ENCODE peak calls at places on chromosome 5, in seven cellular contexts. O is transverse colon, A is fibroblast of lung, P is dorsolateral prefrontal cortex, K is Peyer's patch, H is tibial artery, Y is mammary epithelial cell. E is an unnamed sample.

GRCh38 chr5:92568522-92568921 is 1012.5 kb downstream of the NR2F1-AS1 start:
- DNase-seq in K (no peak), H (no peak), P (no peak), O (no peak), A (no peak), Y (no peak), E (no peak)

GRCh38 chr5:126462239-126463014 is 39.2 kb downstream of the GRAMD2B start:
- DNase-seq in A (no peak), Y (peak; percentile 51), O (no peak), K (no peak), H (no peak), P (no peak), E (no peak)

GRCh38 chr5:151926186-151926585 is 1.5 kb upstream of the GLRA1 start:
- DNase-seq in O (no peak), K (no peak), A (no peak), Y (no peak), H (no peak), P (no peak), E (no peak)

GRCh38 chr5:35861718-35862117 is 5.0 kb downstream of the IL7R start:
- DNase-seq in A (no peak), K (no peak), Y (no peak), O (no peak), P (no peak), H (no peak), E (no peak)

GRCh38 chr5:79020861-79021561 is 35.9 kb upstream of the ARSB start:
- DNase-seq in H (peak; percentile 66), Y (peak; percentile 39), P (peak; percentile 66), K (peak; percentile 73), O (peak; percentile 49), A (peak; percentile 76), E (no peak)

GRCh38 chr5:54621048-54621447 is 103.5 kb downstream of the SNX18 start:
- DNase-seq in P (no peak), O (no peak), H (no peak), Y (no peak), A (no peak), K (no peak), E (no peak)

GRCh38 chr5:135934939-135935338 is 19.8 kb downstream of the LECT2 start:
- DNase-seq in P (no peak), H (no peak), K (no peak), O (no peak), Y (no peak), A (peak; percentile 27), E (no peak)

GRCh38 chr5:113047733-113048652 is 71.4 kb downstream of the DCP2 start:
- DNase-seq in K (no peak), O (no peak), Y (no peak), P (no peak), H (no peak), A (no peak), E (no peak)

GRCh38 chr5:157671592-157672330 is 428 bp downstream of the C5orf52 start:
- DNase-seq in O (no peak), Y (no peak), H (no peak), K (no peak), A (no peak), P (no peak), E (no peak)

GRCh38 chr5:77859306-77859705 is 83.2 kb upstream of the TBCA start:
- DNase-seq in P (no peak), A (no peak), H (no peak), O (no peak), K (no peak), Y (no peak), E (no peak)

GRCh38 chr5:153770066-153770465 is 268.6 kb downstream of the FAM114A2 start:
- DNase-seq in K (no peak), Y (no peak), H (no peak), P (no peak), O (no peak), A (no peak), E (no peak)

GRCh38 chr5:75686480-75686879 is 30.8 kb downstream of the POC5 start:
- DNase-seq in Y (no peak), O (no peak), K (no peak), A (no peak), H (no peak), P (no peak), E (no peak)

GRCh38 chr5:54721951-54722654 is 204.5 kb downstream of the SNX18 start:
- DNase-seq in A (no peak), P (no peak), Y (no peak), O (no peak), H (no peak), K (no peak), E (no peak)

GRCh38 chr5:96517294-96517693 is 84.2 kb upstream of the PCSK1 start:
- DNase-seq in P (no peak), H (no peak), O (no peak), A (peak; percentile 89), K (no peak), Y (no peak), E (no peak)

GRCh38 chr5:141945511-141946024 is 12.4 kb downstream of the PCDH12 start:
- DNase-seq in Y (no peak), K (no peak), H (peak; percentile 69), O (no peak), A (no peak), P (no peak), E (no peak)

GRCh38 chr5:180395540-180396274 is 42.6 kb upstream of the GFPT2 start:
- DNase-seq in P (peak; percentile 29), H (peak; percentile 42), A (no peak), O (no peak), K (no peak), Y (no peak), E (no peak)

GRCh38 chr5:389891-390290 is 53.1 kb upstream of the EXOC3 start:
- DNase-seq in K (no peak), A (no peak), H (no peak), O (no peak), Y (no peak), P (no peak), E (no peak)

GRCh38 chr5:113806823-113807222 is 293.3 kb downstream of the YTHDC2 start:
- DNase-seq in A (peak; percentile 21), P (no peak), O (no peak), H (no peak), K (no peak), Y (peak; percentile 3), E (no peak)

GRCh38 chr5:53334431-53334941 is 145.9 kb upstream of the FST start:
- DNase-seq in A (peak; percentile 62), K (no peak), H (no peak), P (no peak), O (no peak), Y (peak; percentile 100), E (peak; percentile 100)

DNA sequence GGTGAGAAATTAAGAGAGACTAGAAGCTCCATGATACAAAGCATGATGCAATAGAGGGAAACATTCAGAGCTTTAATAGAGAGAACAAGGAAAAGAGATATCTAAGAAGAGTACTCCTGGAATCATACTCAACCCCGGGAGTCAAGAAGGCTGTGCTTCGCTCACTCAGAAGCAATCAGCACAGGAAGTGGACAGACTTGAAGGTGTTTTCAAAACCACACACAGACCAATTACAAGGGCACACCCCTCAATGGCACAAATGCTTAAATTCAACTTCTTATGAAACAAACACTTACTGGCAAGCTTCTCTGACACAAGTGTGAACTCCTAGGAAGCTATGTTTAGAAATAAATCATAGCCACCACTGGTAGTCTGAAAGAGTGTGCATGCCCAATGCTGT is 462.3 kb downstream of the GABRG2 start:
- DNase-seq in Y (no peak), A (no peak), K (no peak), P (no peak), O (no peak), H (no peak), E (no peak)
- H3K27ac ChIP-seq in Y (no peak overlapping the region), A (no peak overlapping the region), K (no peak overlapping the region), P (no peak overlapping the region), O (no peak overlapping the region), H (no peak overlapping the region), E (no peak overlapping the region)

DNA sequence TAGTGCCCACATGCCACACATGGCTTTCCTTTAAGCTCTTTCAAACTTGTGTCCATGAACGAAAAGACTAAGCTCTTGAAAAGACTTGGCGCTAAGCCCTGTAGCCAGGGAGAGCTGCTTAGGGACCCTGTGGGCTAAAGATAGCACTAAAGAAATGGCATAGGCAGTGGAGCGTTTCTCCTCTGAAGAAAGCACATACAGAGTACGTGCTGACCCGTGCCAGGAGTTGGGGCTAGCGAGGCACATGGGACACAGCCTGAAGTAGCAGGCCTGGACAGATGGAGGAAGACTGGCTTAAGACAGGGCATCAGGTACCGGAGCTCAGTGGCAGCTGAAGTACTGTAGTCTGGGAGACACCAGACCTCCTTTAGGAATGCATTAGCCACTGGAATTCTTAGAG is 39.7 kb downstream of the ADGRV1 start:
- DNase-seq in H (no peak), Y (no peak), A (no peak), K (no peak), O (no peak), P (no peak), E (no peak)
- H3K27ac ChIP-seq in H (no peak overlapping the region), Y (no peak overlapping the region), A (no peak overlapping the region), K (no peak overlapping the region), O (no peak overlapping the region), P (no peak overlapping the region), E (no peak overlapping the region)

DNA sequence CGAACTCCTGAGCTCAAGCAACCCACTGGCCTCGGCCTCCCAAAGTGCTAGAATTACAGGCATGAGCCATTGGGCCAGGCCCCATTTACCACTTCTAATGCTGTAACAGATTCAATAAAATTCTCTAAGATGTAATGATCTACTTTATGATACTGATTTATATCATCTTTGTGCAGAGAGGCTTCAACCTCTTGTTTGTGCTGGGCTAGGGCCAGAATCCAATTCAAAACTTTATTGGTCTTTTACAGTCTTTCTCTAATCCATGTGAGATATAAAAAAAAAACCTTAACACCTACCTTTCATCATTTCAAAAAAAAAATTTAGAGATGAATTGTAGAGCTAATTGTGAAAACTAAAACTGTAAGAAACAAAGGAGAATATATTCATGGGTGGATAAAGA is 8.2 kb upstream of the BTF3 start:
- DNase-seq in Y (no peak), P (no peak), O (peak; percentile 38), H (no peak), A (no peak), K (no peak), E (no peak)
- H3K27ac ChIP-seq in Y (no peak overlapping the region), P (no peak overlapping the region), O (no peak overlapping the region), H (no peak overlapping the region), A (no peak overlapping the region), K (no peak overlapping the region), E (no peak overlapping the region)

GRCh38 chr5:80254767-80255424 is 952 bp downstream of the SERINC5 start:
- DNase-seq in K (peak; percentile 51), O (no peak), H (no peak), Y (peak; percentile 59), P (no peak), A (peak; percentile 25), E (no peak)

GRCh38 chr5:80259511-80260200 is 3.8 kb upstream of the SERINC5 start:
- DNase-seq in H (peak; percentile 11), P (no peak), K (no peak), Y (no peak), A (no peak), O (no peak), E (no peak)

GRCh38 chr5:80251636-80252035 is 4.2 kb downstream of the SERINC5 start:
- DNase-seq in H (no peak), A (no peak), P (no peak), K (peak; percentile 46), Y (peak; percentile 79), O (no peak), E (peak; percentile 74)

GRCh38 chr5:80255752-80256479 is at the start of gene SERINC5:
- DNase-seq in P (peak; percentile 89), H (peak; percentile 93), O (peak; percentile 89), Y (peak; percentile 79), A (peak; percentile 77), K (peak; percentile 94), E (no peak)

DNA sequence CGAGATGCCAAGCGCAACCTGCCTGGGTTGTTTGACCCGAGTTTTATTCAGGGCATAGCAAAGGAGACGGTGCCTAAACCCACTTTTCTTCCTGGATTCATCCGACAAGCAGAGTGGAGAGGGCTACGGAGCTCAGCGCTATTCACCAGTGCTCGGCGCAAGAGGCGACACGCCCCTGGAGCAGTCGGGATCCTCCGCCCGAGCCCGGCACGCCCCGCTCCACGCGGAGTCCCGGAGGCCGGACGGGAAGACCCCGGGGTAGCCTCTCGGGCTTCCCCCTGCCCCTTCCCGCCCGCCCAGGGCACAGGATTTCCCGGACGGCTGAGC is 460 bp downstream of the SERINC5 start:
- DNase-seq in K (peak; percentile 84), A (peak; percentile 54), P (peak; percentile 67), O (peak; percentile 81), Y (peak; percentile 71), H (peak; percentile 80), E (no peak)
- H3K27ac ChIP-seq in K (peak overlapping the region; percentile 95), A (peak overlapping the region; percentile 74), P (peak overlapping the region; percentile 92), O (peak overlapping the region; percentile 97), Y (peak overlapping the region; percentile 79), H (peak overlapping the region; percentile 92), E (peak overlapping the region; percentile 90)

E was measured in epithelial cell of prostate.